ENCODE peak calls at places on chromosomes 6 and 20, in ten cellular contexts. R is testis; B is HCT116; F is cardiac muscle cell; D is tibial nerve; L is right cardiac atrium; P is mesendoderm; G is bronchial epithelial cell; K is CD4-positive, alpha-beta memory T cell; J is fibroblast of pulmonary artery. E is an unnamed sample.
A peak's percentile ranks its signal among the peaks of the same experiment; 100 is the strongest.

GRCh38 chr6:152246554-152247337 is 390.4 kb downstream of the SYNE1 start:
- DNase-seq in R (no peak), B (no peak), F (peak; percentile 8), D (no peak), L (no peak), P (no peak), G (no peak), K (no peak), J (peak; percentile 63), E (no peak)

GRCh38 chr6:26118999-26119398 is 31.8 kb downstream of the HFE start:
- DNase-seq in R (peak; percentile 86), B (peak; percentile 89), F (no peak), D (no peak), L (no peak), P (no peak), G (peak; percentile 87), K (no peak), J (peak; percentile 91), E (no peak)

GRCh38 chr20:5843054-5843731 is 93.0 kb downstream of the SHLD1 start:
- DNase-seq in R (no peak), B (no peak), F (no peak), D (no peak), L (no peak), P (no peak), G (no peak), K (no peak), J (no peak), E (no peak)

GRCh38 chr6:47822856-47823554 is 41.2 kb downstream of the OPN5 start:
- DNase-seq in R (no peak), B (no peak), F (no peak), D (no peak), L (no peak), P (peak; percentile 1), G (peak; percentile 10), K (no peak), J (no peak), E (no peak)

GRCh38 chr6:5130135-5130866 is 45.2 kb downstream of the PPP1R3G start:
- DNase-seq in R (no peak), B (no peak), F (no peak), D (no peak), L (no peak), P (no peak), G (no peak), K (no peak), J (no peak), E (no peak)

GRCh38 chr6:129342243-129342642 is 367.7 kb downstream of the ARHGAP18 start:
- DNase-seq in R (no peak), B (no peak), F (no peak), D (no peak), L (no peak), P (no peak), G (no peak), K (no peak), J (peak; percentile 91), E (no peak)

GRCh38 chr6:42017021-42017643 is 33.2 kb upstream of the TAF8 start:
- DNase-seq in R (no peak), B (no peak), F (no peak), D (no peak), L (no peak), P (no peak), G (peak; percentile 63), K (no peak), J (peak; percentile 80), E (peak; percentile 34)

GRCh38 chr6:118318648-118319047 is 229.4 kb upstream of the PLN start:
- DNase-seq in R (no peak), B (no peak), F (no peak), D (no peak), L (no peak), P (no peak), G (no peak), K (no peak), J (no peak), E (no peak)

GRCh38 chr6:71333700-71334099 is 45.1 kb downstream of the OGFRL1 start:
- DNase-seq in R (no peak), B (no peak), F (no peak), D (no peak), L (no peak), P (no peak), G (peak; percentile 91), K (no peak), J (peak; percentile 96), E (peak; percentile 78)

GRCh38 chr6:46042355-46042999 is 26.8 kb upstream of the CLIC5 start:
- DNase-seq in R (peak; percentile 27), B (peak; percentile 58), F (peak; percentile 65), D (no peak), L (no peak), P (peak; percentile 81), G (peak; percentile 59), K (no peak), J (peak; percentile 52), E (no peak)

GRCh38 chr6:90397929-90398674 is 101.5 kb upstream of the BACH2 start:
- DNase-seq in R (no peak), B (no peak), F (no peak), D (no peak), L (no peak), P (peak; percentile 88), G (peak; percentile 64), K (peak; percentile 96), J (peak; percentile 7), E (no peak)

GRCh38 chr6:56226946-56227879 is 20.2 kb downstream of the COL21A1 start:
- DNase-seq in R (no peak), B (no peak), F (no peak), D (no peak), L (no peak), P (no peak), G (no peak), K (no peak), J (peak; percentile 52), E (no peak)

GRCh38 chr6:41578714-41579610 is 32.8 kb downstream of the FOXP4 start:
- DNase-seq in R (no peak), B (no peak), F (peak; percentile 36), D (no peak), L (no peak), P (peak; percentile 93), G (no peak), K (no peak), J (no peak), E (no peak)

GRCh38 chr6:155762649-155763048 is 307.0 kb upstream of the NOX3 start:
- DNase-seq in R (no peak), B (no peak), F (no peak), D (no peak), L (no peak), P (no peak), G (no peak), K (no peak), J (no peak), E (no peak)

GRCh38 chr20:41183391-41183790 is 46.0 kb downstream of the PLCG1 start:
- DNase-seq in R (peak; percentile 8), B (no peak), F (no peak), D (no peak), L (no peak), P (no peak), G (no peak), K (no peak), J (no peak), E (no peak)

GRCh38 chr6:84779380-84779779 is 15.0 kb upstream of the TBX18 start:
- DNase-seq in R (no peak), B (no peak), F (no peak), D (no peak), L (no peak), P (peak; percentile 40), G (no peak), K (no peak), J (no peak), E (no peak)

GRCh38 chr6:27668442-27669275 is 195.8 kb upstream of the ZNF184 start:
- DNase-seq in R (peak; percentile 64), B (peak; percentile 80), F (peak; percentile 50), D (no peak), L (peak; percentile 30), P (peak; percentile 95), G (peak; percentile 80), K (no peak), J (peak; percentile 60), E (peak; percentile 55)

GRCh38 chr6:108589244-108589730 is 28.6 kb downstream of the FOXO3 start:
- DNase-seq in R (peak; percentile 84), B (peak; percentile 18), F (peak; percentile 71), D (peak; percentile 76), L (peak; percentile 76), P (peak; percentile 95), G (peak; percentile 98), K (no peak), J (peak; percentile 92), E (no peak)

DNA sequence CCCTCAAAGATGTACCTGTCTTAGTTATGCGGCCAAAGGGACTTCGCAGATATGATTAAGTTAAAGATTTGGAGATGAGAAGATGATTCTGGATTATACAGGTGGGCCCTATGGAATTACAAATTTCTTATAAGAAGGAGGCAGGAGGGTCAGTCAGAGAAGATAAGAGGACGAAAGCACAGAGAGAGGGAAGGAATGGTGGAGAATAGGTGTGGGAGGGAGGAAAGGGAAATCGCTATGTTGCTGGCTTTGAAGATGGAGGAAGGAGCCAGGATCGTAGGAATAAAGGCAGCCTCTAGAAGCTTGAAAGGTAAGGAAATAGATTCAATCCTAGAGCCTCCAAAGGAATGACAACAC is 1.2 kb upstream of the TSPYL1 start:
- DNase-seq in R (no peak), B (no peak), F (no peak), D (no peak), L (no peak), P (no peak), G (no peak), K (no peak), J (no peak), E (no peak)
- H3K4me3 ChIP-seq in R (no peak overlapping the region), B (peak overlapping the region; percentile 95), F (no peak overlapping the region), D (no peak overlapping the region), L (peak overlapping the region; percentile 97), P (no peak overlapping the region), G (no peak overlapping the region), K (peak overlapping the region; percentile 97), J (no peak overlapping the region), E (no peak overlapping the region)

GRCh38 chr20:49281059-49281912 is 3.4 kb upstream of the ZNFX1 start:
- DNase-seq in R (no peak), B (no peak), F (no peak), D (no peak), L (no peak), P (peak; percentile 95), G (peak; percentile 55), K (no peak), J (no peak), E (no peak)
- H3K4me3 ChIP-seq in R (no peak overlapping the region), B (peak overlapping the region; percentile 91), F (no peak overlapping the region), D (no peak overlapping the region), L (peak overlapping the region; percentile 1), P (peak overlapping the region; percentile 64), G (no peak overlapping the region), K (peak overlapping the region; percentile 92), J (peak overlapping the region; percentile 76), E (peak overlapping the region; percentile 35)

DNA sequence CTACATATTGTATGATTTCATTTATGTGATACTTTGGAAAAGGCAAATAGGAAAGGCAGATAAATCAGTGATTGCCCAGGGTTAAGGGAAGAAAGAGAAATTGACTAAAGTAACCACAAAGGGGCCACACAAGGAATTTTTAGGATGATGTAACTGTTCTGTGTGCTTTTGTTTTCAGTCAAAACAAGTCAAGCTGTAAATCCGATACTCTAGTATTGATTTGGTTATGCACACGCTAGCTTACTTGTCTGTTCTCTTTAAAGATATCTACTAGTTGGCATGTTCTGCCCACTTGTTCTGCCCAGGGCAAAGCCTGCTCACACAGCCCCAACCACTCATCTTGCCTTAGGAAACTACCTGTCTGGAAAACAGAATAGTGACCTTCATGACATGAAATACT is 6.4 kb downstream of the FBXL4 start:
- DNase-seq in R (no peak), B (no peak), F (no peak), D (no peak), L (no peak), P (no peak), G (no peak), K (no peak), J (no peak), E (no peak)
- H3K4me3 ChIP-seq in R (no peak overlapping the region), B (no peak overlapping the region), F (no peak overlapping the region), D (no peak overlapping the region), L (no peak overlapping the region), P (no peak overlapping the region), G (no peak overlapping the region), K (no peak overlapping the region), J (no peak overlapping the region), E (no peak overlapping the region)

GRCh38 chr6:29680416-29680815 is 536 bp downstream of the ZFP57 start:
- DNase-seq in R (no peak), B (no peak), F (no peak), D (no peak), L (no peak), P (no peak), G (no peak), K (no peak), J (no peak), E (no peak)
- H3K4me3 ChIP-seq in R (peak overlapping the region; percentile 12), B (no peak overlapping the region), F (no peak overlapping the region), D (no peak overlapping the region), L (no peak overlapping the region), P (no peak overlapping the region), G (no peak overlapping the region), K (no peak overlapping the region), J (peak overlapping the region; percentile 31), E (no peak overlapping the region)